ENCODE peak calls at places on chromosomes 12 and 14, in seven cellular contexts. One of them, this sample, is unnamed.
A peak's percentile ranks its signal among the peaks of the same experiment; 100 is the strongest.

GRCh38 chr12:118981285-118982201 is at the start of gene SRRM4:
- DNase-seq in breast epithelium: no peak
- DNase-seq in heart left ventricle: peak; percentile 6
- DNase-seq in upper lobe of left lung: no peak
- DNase-seq in PC-3: no peak
- DNase-seq in CD4-positive, CD25-positive, alpha-beta regulatory T cell: no peak
- DNase-seq in ovary: no peak
- DNase-seq in this sample: no peak

GRCh38 chr12:42812086-42812485 is 222.5 kb upstream of the PRICKLE1 start:
- DNase-seq in PC-3: no peak
- DNase-seq in CD4-positive, CD25-positive, alpha-beta regulatory T cell: no peak
- DNase-seq in heart left ventricle: no peak
- DNase-seq in upper lobe of left lung: no peak
- DNase-seq in breast epithelium: no peak
- DNase-seq in ovary: no peak
- DNase-seq in this sample: no peak

GRCh38 chr12:124381454-124382207 is 86.7 kb downstream of the RFLNA start:
- DNase-seq in PC-3: peak; percentile 91
- DNase-seq in CD4-positive, CD25-positive, alpha-beta regulatory T cell: no peak
- DNase-seq in breast epithelium: peak; percentile 91
- DNase-seq in heart left ventricle: peak; percentile 96
- DNase-seq in upper lobe of left lung: peak; percentile 96
- DNase-seq in ovary: peak; percentile 91
- DNase-seq in this sample: no peak

GRCh38 chr12:108170164-108170563 is 41.1 kb downstream of the WSCD2 start:
- DNase-seq in CD4-positive, CD25-positive, alpha-beta regulatory T cell: no peak
- DNase-seq in upper lobe of left lung: no peak
- DNase-seq in PC-3: no peak
- DNase-seq in ovary: no peak
- DNase-seq in heart left ventricle: no peak
- DNase-seq in breast epithelium: no peak
- DNase-seq in this sample: no peak

GRCh38 chr14:101491841-101492240 is 69.5 kb upstream of the DIO3 start:
- DNase-seq in PC-3: no peak
- DNase-seq in heart left ventricle: no peak
- DNase-seq in ovary: peak; percentile 5
- DNase-seq in upper lobe of left lung: no peak
- DNase-seq in breast epithelium: no peak
- DNase-seq in CD4-positive, CD25-positive, alpha-beta regulatory T cell: no peak
- DNase-seq in this sample: no peak

GRCh38 chr12:92044435-92044834 is 101.2 kb downstream of the BTG1 start:
- DNase-seq in heart left ventricle: no peak
- DNase-seq in ovary: no peak
- DNase-seq in PC-3: peak; percentile 47
- DNase-seq in breast epithelium: no peak
- DNase-seq in CD4-positive, CD25-positive, alpha-beta regulatory T cell: no peak
- DNase-seq in upper lobe of left lung: no peak
- DNase-seq in this sample: no peak

GRCh38 chr14:89911018-89911919 is 43.3 kb downstream of the EFCAB11 start:
- DNase-seq in CD4-positive, CD25-positive, alpha-beta regulatory T cell: no peak
- DNase-seq in heart left ventricle: no peak
- DNase-seq in PC-3: peak; percentile 40
- DNase-seq in ovary: no peak
- DNase-seq in upper lobe of left lung: no peak
- DNase-seq in breast epithelium: no peak
- DNase-seq in this sample: no peak

GRCh38 chr14:20627337-20628032 is 14.0 kb downstream of the OR6S1 start:
- DNase-seq in breast epithelium: no peak
- DNase-seq in ovary: no peak
- DNase-seq in upper lobe of left lung: no peak
- DNase-seq in heart left ventricle: no peak
- DNase-seq in CD4-positive, CD25-positive, alpha-beta regulatory T cell: no peak
- DNase-seq in PC-3: peak; percentile 46
- DNase-seq in this sample: no peak

GRCh38 chr14:105864651-105865265 is 338.4 kb downstream of the TMEM121 start:
- DNase-seq in heart left ventricle: no peak
- DNase-seq in breast epithelium: no peak
- DNase-seq in PC-3: no peak
- DNase-seq in CD4-positive, CD25-positive, alpha-beta regulatory T cell: no peak
- DNase-seq in upper lobe of left lung: peak; percentile 17
- DNase-seq in ovary: peak; percentile 6
- DNase-seq in this sample: peak; percentile 7

GRCh38 chr14:105865266-105865903 is 339.0 kb downstream of the TMEM121 start:
- DNase-seq in CD4-positive, CD25-positive, alpha-beta regulatory T cell: no peak
- DNase-seq in upper lobe of left lung: peak; percentile 16
- DNase-seq in breast epithelium: no peak
- DNase-seq in ovary: no peak
- DNase-seq in heart left ventricle: no peak
- DNase-seq in PC-3: no peak
- DNase-seq in this sample: no peak

GRCh38 chr14:105867961-105868599 is 341.7 kb downstream of the TMEM121 start:
- DNase-seq in upper lobe of left lung: no peak
- DNase-seq in heart left ventricle: peak; percentile 3
- DNase-seq in CD4-positive, CD25-positive, alpha-beta regulatory T cell: no peak
- DNase-seq in breast epithelium: no peak
- DNase-seq in ovary: peak; percentile 2
- DNase-seq in PC-3: no peak
- DNase-seq in this sample: no peak

GRCh38 chr14:105866841-105867321 is 340.5 kb downstream of the TMEM121 start:
- DNase-seq in ovary: peak; percentile 3
- DNase-seq in heart left ventricle: no peak
- DNase-seq in upper lobe of left lung: no peak
- DNase-seq in CD4-positive, CD25-positive, alpha-beta regulatory T cell: no peak
- DNase-seq in PC-3: no peak
- DNase-seq in breast epithelium: no peak
- DNase-seq in this sample: no peak

DNA sequence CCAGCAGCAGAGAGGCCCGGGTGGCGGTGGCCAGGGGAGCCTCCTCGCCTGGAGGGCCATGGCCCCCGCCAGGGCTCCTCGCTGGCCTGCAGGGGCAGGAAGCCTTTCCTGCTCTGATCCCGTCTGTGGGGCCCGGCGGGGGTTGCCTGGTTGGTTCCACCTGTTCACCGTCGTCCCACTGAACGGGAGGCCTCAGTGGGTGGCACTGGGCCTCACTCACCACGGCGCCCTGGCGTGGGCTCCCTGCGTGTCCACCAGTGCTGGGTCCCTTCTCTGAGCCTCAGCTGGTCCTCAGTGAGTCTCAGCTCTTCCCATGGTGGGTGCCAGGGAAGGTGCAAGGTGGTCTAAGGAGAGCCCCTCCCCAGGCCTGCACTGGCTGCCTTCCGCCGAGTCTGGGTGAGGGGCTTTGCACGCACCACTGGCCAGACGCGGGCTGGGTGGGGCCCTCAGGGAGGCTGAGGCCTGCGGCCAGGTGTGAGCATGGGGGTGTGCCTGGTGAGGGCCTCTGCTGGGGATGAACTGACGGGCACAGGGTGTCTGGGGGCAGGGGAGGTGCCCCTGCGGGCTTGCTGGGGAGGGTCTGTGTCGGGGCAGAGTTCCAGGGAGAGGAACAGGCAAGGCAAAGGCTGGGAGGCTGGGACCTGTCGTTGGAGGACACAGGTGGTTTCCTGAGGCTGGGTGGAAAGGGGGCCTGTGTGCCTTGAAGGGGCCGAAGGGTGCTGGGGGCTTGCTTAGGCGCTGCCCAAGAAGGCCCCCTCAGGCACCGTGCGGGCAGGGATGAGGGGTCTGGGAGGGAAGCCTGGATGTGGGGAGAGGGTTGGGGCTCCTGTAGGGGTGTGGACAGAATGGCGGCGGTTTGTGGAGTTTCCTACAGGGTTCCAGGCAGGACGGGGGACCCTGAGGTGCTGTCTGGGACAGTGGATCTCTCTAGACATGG is 339.8 kb downstream of the TMEM121 start:
- DNase-seq in CD4-positive, CD25-positive, alpha-beta regulatory T cell: no peak
- DNase-seq in PC-3: no peak
- DNase-seq in heart left ventricle: no peak
- DNase-seq in upper lobe of left lung: peak; percentile 14
- DNase-seq in ovary: peak; percentile 8
- DNase-seq in breast epithelium: no peak
- DNase-seq in this sample: no peak
- H3K9me3 ChIP-seq in CD4-positive, CD25-positive, alpha-beta regulatory T cell: no peaks in the 10 kb centered on the region
- H3K9me3 ChIP-seq in PC-3: no peaks in the 10 kb centered on the region
- H3K9me3 ChIP-seq in heart left ventricle: no peaks in the 10 kb centered on the region
- H3K9me3 ChIP-seq in upper lobe of left lung: no peaks in the 10 kb centered on the region
- H3K9me3 ChIP-seq in ovary: no peaks in the 10 kb centered on the region
- H3K9me3 ChIP-seq in breast epithelium: peaks cover 11% of the 10 kb centered on the region
- H3K9me3 ChIP-seq in this sample: no peaks in the 10 kb centered on the region

GRCh38 chr12:132949936-132950837 is 5.9 kb downstream of the ZNF605 start:
- DNase-seq in ovary: no peak
- DNase-seq in PC-3: no peak
- DNase-seq in heart left ventricle: no peak
- DNase-seq in upper lobe of left lung: no peak
- DNase-seq in breast epithelium: no peak
- DNase-seq in CD4-positive, CD25-positive, alpha-beta regulatory T cell: no peak
- DNase-seq in this sample: no peak
- H3K9me3 ChIP-seq in ovary: peaks cover 48% of the 10 kb centered on the region
- H3K9me3 ChIP-seq in PC-3: peaks cover 22% of the 10 kb centered on the region
- H3K9me3 ChIP-seq in heart left ventricle: peaks cover 55% of the 10 kb centered on the region
- H3K9me3 ChIP-seq in upper lobe of left lung: peaks cover 26% of the 10 kb centered on the region
- H3K9me3 ChIP-seq in breast epithelium: peaks cover 75% of the 10 kb centered on the region
- H3K9me3 ChIP-seq in CD4-positive, CD25-positive, alpha-beta regulatory T cell: peaks cover 33% of the 10 kb centered on the region
- H3K9me3 ChIP-seq in this sample: no peaks in the 10 kb centered on the region

DNA sequence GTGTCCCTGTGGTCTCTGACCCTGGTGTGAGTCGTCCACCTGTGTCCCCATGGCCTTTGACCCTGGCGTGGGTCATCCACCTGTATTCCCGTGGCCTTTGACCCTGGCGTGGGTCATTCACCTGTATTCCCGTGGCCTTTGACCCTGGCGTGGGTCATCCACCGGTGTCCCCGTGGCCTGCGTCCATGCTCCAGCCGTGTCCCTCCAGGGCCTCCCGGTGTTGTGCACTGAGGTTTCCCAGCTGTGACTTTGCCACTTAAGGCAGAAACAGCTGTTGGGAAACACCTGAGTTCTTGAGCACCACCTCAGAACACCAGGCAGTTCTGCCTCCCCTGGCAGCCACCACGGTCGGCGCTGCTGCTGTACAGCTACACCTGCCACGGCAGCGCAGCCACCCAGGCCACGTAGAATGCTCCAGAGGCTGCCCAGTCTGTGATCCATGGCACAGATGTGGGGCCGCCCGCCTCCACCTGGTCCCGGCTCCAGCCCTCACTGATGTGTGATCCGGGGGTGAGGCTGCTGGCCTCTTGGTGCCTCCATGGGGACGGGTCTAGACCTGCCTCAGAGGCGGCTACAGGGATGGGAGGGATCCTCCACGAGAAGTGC is 69.1 kb upstream of the GALNT9 start:
- DNase-seq in CD4-positive, CD25-positive, alpha-beta regulatory T cell: no peak
- DNase-seq in upper lobe of left lung: no peak
- DNase-seq in PC-3: no peak
- DNase-seq in heart left ventricle: no peak
- DNase-seq in ovary: no peak
- DNase-seq in breast epithelium: no peak
- DNase-seq in this sample: no peak
- H3K9me3 ChIP-seq in CD4-positive, CD25-positive, alpha-beta regulatory T cell: no peaks in the 10 kb centered on the region
- H3K9me3 ChIP-seq in upper lobe of left lung: no peaks in the 10 kb centered on the region
- H3K9me3 ChIP-seq in PC-3: no peaks in the 10 kb centered on the region
- H3K9me3 ChIP-seq in heart left ventricle: no peaks in the 10 kb centered on the region
- H3K9me3 ChIP-seq in ovary: no peaks in the 10 kb centered on the region
- H3K9me3 ChIP-seq in breast epithelium: no peaks in the 10 kb centered on the region
- H3K9me3 ChIP-seq in this sample: no peaks in the 10 kb centered on the region

DNA sequence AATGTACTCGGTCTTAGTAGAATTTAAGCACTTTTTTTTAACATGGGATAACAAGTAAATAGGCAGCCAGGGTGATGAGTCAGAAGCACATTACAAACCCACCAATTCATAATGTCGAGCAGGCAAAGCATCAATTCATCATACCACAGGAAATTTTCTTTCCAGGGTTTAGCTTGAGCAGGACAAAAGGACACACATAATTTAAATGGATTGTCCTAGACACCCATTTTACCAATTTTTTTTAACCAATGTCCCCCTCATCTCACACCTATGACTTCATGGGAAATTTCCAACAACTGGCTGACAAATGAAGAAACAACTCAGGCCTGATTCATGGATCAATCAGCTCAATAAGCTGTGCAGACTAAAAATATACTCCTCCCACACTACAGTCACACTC is 58.8 kb upstream of the FOXG1 start:
- DNase-seq in CD4-positive, CD25-positive, alpha-beta regulatory T cell: no peak
- DNase-seq in upper lobe of left lung: no peak
- DNase-seq in breast epithelium: no peak
- DNase-seq in heart left ventricle: no peak
- DNase-seq in ovary: no peak
- DNase-seq in PC-3: peak; percentile 48
- DNase-seq in this sample: no peak
- H3K9me3 ChIP-seq in CD4-positive, CD25-positive, alpha-beta regulatory T cell: no peaks in the 10 kb centered on the region
- H3K9me3 ChIP-seq in upper lobe of left lung: no peaks in the 10 kb centered on the region
- H3K9me3 ChIP-seq in breast epithelium: no peaks in the 10 kb centered on the region
- H3K9me3 ChIP-seq in heart left ventricle: no peaks in the 10 kb centered on the region
- H3K9me3 ChIP-seq in ovary: no peaks in the 10 kb centered on the region
- H3K9me3 ChIP-seq in PC-3: no peaks in the 10 kb centered on the region
- H3K9me3 ChIP-seq in this sample: no peaks in the 10 kb centered on the region

GRCh38 chr12:16135323-16135722 is 142.2 kb downstream of the SLC15A5 start:
- DNase-seq in ovary: no peak
- DNase-seq in upper lobe of left lung: no peak
- DNase-seq in PC-3: no peak
- DNase-seq in heart left ventricle: no peak
- DNase-seq in breast epithelium: no peak
- DNase-seq in CD4-positive, CD25-positive, alpha-beta regulatory T cell: no peak
- DNase-seq in this sample: no peak
- H3K9me3 ChIP-seq in ovary: no peaks in the 10 kb centered on the region
- H3K9me3 ChIP-seq in upper lobe of left lung: peaks cover 10% of the 10 kb centered on the region
- H3K9me3 ChIP-seq in PC-3: no peaks in the 10 kb centered on the region
- H3K9me3 ChIP-seq in heart left ventricle: peaks cover 28% of the 10 kb centered on the region
- H3K9me3 ChIP-seq in breast epithelium: peaks cover 5% of the 10 kb centered on the region
- H3K9me3 ChIP-seq in CD4-positive, CD25-positive, alpha-beta regulatory T cell: peaks cover 9% of the 10 kb centered on the region
- H3K9me3 ChIP-seq in this sample: no peaks in the 10 kb centered on the region